ENCODE peak calls at places on chromosomes 16 and 17, in six cellular contexts. One of them, this sample, is unnamed.

GRCh38 chr17:17972126-17972951 is at the start of the genes DRC3 and TOM1L2:
- DNase-seq in NCI-H446: peak
- DNase-seq in mucosa of gallbladder: peak
- DNase-seq in amniotic stem cell: peak
- DNase-seq in RWPE2: peak
- DNase-seq in C1 segment of cervical spinal cord: peak
- DNase-seq in this sample: peak

GRCh38 chr16:81620796-81621195 is 158.3 kb upstream of the PLCG2 start:
- DNase-seq in C1 segment of cervical spinal cord: no peak
- DNase-seq in RWPE2: no peak
- DNase-seq in NCI-H446: no peak
- DNase-seq in amniotic stem cell: no peak
- DNase-seq in mucosa of gallbladder: no peak
- DNase-seq in this sample: no peak

GRCh38 chr16:13453938-13454553 is 465.9 kb upstream of the ERCC4 start:
- DNase-seq in amniotic stem cell: no peak
- DNase-seq in RWPE2: no peak
- DNase-seq in NCI-H446: peak
- DNase-seq in C1 segment of cervical spinal cord: no peak
- DNase-seq in mucosa of gallbladder: peak
- DNase-seq in this sample: no peak

GRCh38 chr16:74309789-74310781 is 13.5 kb downstream of the PSMD7 start:
- DNase-seq in NCI-H446: peak
- DNase-seq in RWPE2: no peak
- DNase-seq in C1 segment of cervical spinal cord: no peak
- DNase-seq in mucosa of gallbladder: no peak
- DNase-seq in amniotic stem cell: no peak
- DNase-seq in this sample: peak

GRCh38 chr17:75518201-75518600 is 1.9 kb downstream of the TSEN54 start:
- DNase-seq in C1 segment of cervical spinal cord: no peak
- DNase-seq in mucosa of gallbladder: no peak
- DNase-seq in NCI-H446: no peak
- DNase-seq in amniotic stem cell: no peak
- DNase-seq in RWPE2: no peak
- DNase-seq in this sample: no peak

GRCh38 chr16:30658731-30659506 is 688 bp downstream of the FBRS start:
- DNase-seq in mucosa of gallbladder: peak
- DNase-seq in NCI-H446: peak
- DNase-seq in C1 segment of cervical spinal cord: peak
- DNase-seq in RWPE2: no peak
- DNase-seq in amniotic stem cell: peak
- DNase-seq in this sample: peak

GRCh38 chr17:1515640-1516402 is 591 bp downstream of the INPP5K start:
- DNase-seq in amniotic stem cell: peak
- DNase-seq in mucosa of gallbladder: peak
- DNase-seq in NCI-H446: peak
- DNase-seq in C1 segment of cervical spinal cord: peak
- DNase-seq in RWPE2: no peak
- DNase-seq in this sample: no peak

GRCh38 chr17:41796066-41796895 is 9.8 kb upstream of the JUP start:
- DNase-seq in NCI-H446: no peak
- DNase-seq in C1 segment of cervical spinal cord: no peak
- DNase-seq in RWPE2: no peak
- DNase-seq in amniotic stem cell: no peak
- DNase-seq in mucosa of gallbladder: no peak
- DNase-seq in this sample: no peak

GRCh38 chr16:89624775-89625761 is 11.6 kb downstream of the DPEP1 start:
- DNase-seq in C1 segment of cervical spinal cord: no peak
- DNase-seq in mucosa of gallbladder: no peak
- DNase-seq in RWPE2: no peak
- DNase-seq in NCI-H446: no peak
- DNase-seq in amniotic stem cell: no peak
- DNase-seq in this sample: no peak

GRCh38 chr17:80419255-80419654 is 4.3 kb downstream of the ENDOV start:
- DNase-seq in NCI-H446: no peak
- DNase-seq in RWPE2: peak
- DNase-seq in mucosa of gallbladder: no peak
- DNase-seq in amniotic stem cell: no peak
- DNase-seq in C1 segment of cervical spinal cord: no peak
- DNase-seq in this sample: no peak

GRCh38 chr16:9824191-9824590 is 358.0 kb downstream of the GRIN2A start:
- DNase-seq in mucosa of gallbladder: no peak
- DNase-seq in RWPE2: no peak
- DNase-seq in NCI-H446: no peak
- DNase-seq in amniotic stem cell: no peak
- DNase-seq in C1 segment of cervical spinal cord: no peak
- DNase-seq in this sample: no peak

GRCh38 chr17:31739300-31739699 is 119.7 kb downstream of the COPRS start:
- DNase-seq in RWPE2: no peak
- DNase-seq in amniotic stem cell: peak
- DNase-seq in C1 segment of cervical spinal cord: no peak
- DNase-seq in mucosa of gallbladder: no peak
- DNase-seq in NCI-H446: peak
- DNase-seq in this sample: no peak

GRCh38 chr17:62725791-62726249 is 82.3 kb downstream of the MARCHF10 start:
- DNase-seq in amniotic stem cell: no peak
- DNase-seq in NCI-H446: no peak
- DNase-seq in RWPE2: no peak
- DNase-seq in mucosa of gallbladder: no peak
- DNase-seq in C1 segment of cervical spinal cord: no peak
- DNase-seq in this sample: no peak